ENCODE peak calls at places on chromosomes 12 and 14, in eight cellular contexts. V is CD4-positive, alpha-beta T cell; U is stimulated activated CD8-positive, alpha-beta memory T cell treated with anti-CD3 and anti-CD28 coated beads, Interleukin-4, amount 100 ng/mL, for 24 hours; G is smooth muscle cell of the brain vasculature; R is neuronal stem cell; J is activated naive CD4-positive, alpha-beta T cell treated with Interleukin-2 at 50 U/mL for 16 hours; O is neural crest cell; B is heart right ventricle. S is an unnamed sample.

GRCh38 chr12:1665366-1665765 is 25.5 kb upstream of the ADIPOR2 start:
- DNase-seq in V (no peak), U (no peak), G (no peak), R (no peak), J (no peak), O (no peak), B (no peak), S (no peak)

GRCh38 chr14:25993830-25994229 is 604.0 kb downstream of the NOVA1 start:
- DNase-seq in V (no peak), U (no peak), G (no peak), R (no peak), J (no peak), O (no peak), B (no peak), S (no peak)

GRCh38 chr12:11705010-11705409 is 55.5 kb downstream of the ETV6 start:
- DNase-seq in V (no peak), U (no peak), G (no peak), R (no peak), J (no peak), O (no peak), B (no peak), S (no peak)

GRCh38 chr12:68102163-68102562 is 57.4 kb downstream of the IFNG start:
- DNase-seq in V (no peak), U (no peak), G (no peak), R (no peak), J (no peak), O (no peak), B (no peak), S (no peak)

GRCh38 chr12:115811929-115812328 is 465.6 kb downstream of the MED13L start:
- DNase-seq in V (no peak), U (no peak), G (no peak), R (no peak), J (no peak), O (no peak), B (no peak), S (no peak)

GRCh38 chr12:108495054-108495453 is 20.0 kb upstream of the FICD start:
- DNase-seq in V (no peak), U (no peak), G (peak; percentile 17), R (peak; percentile 33), J (no peak), O (peak; percentile 43), B (no peak), S (no peak)

GRCh38 chr14:59455411-59455810 is 9.8 kb downstream of the GPR135 start:
- DNase-seq in V (no peak), U (no peak), G (no peak), R (no peak), J (no peak), O (no peak), B (no peak), S (no peak)

GRCh38 chr12:54993181-54993835 is 8.7 kb upstream of the TESPA1 start:
- DNase-seq in V (peak; percentile 43), U (no peak), G (no peak), R (peak; percentile 81), J (peak; percentile 55), O (peak; percentile 53), B (no peak), S (peak; percentile 63)

GRCh38 chr12:1919284-1919683 is 832 bp upstream of the CACNA2D4 start:
- DNase-seq in V (no peak), U (no peak), G (no peak), R (no peak), J (no peak), O (no peak), B (no peak), S (peak; percentile 3)

GRCh38 chr14:22558221-22558913 is 30.7 kb downstream of the DAD1 start:
- DNase-seq in V (no peak), U (peak; percentile 60), G (no peak), R (no peak), J (peak; percentile 71), O (no peak), B (no peak), S (peak; percentile 76)

GRCh38 chr12:107817250-107817649 is 42.7 kb downstream of the ASCL4 start:
- DNase-seq in V (no peak), U (no peak), G (no peak), R (no peak), J (no peak), O (no peak), B (no peak), S (no peak)

GRCh38 chr14:21486640-21487087 is 9.7 kb downstream of the TOX4 start:
- DNase-seq in V (no peak), U (no peak), G (no peak), R (no peak), J (no peak), O (no peak), B (no peak), S (no peak)

GRCh38 chr14:90678420-90678819 is 137.8 kb downstream of the TTC7B start:
- DNase-seq in V (no peak), U (no peak), G (no peak), R (no peak), J (no peak), O (no peak), B (no peak), S (no peak)

GRCh38 chr14:68416156-68416555 is 376.7 kb downstream of the ZFP36L1 start:
- DNase-seq in V (no peak), U (no peak), G (no peak), R (no peak), J (no peak), O (no peak), B (no peak), S (no peak)

GRCh38 chr12:27549231-27549800 is 25.3 kb downstream of the PPFIBP1 start:
- DNase-seq in V (no peak), U (no peak), G (no peak), R (no peak), J (no peak), O (no peak), B (no peak), S (no peak)

GRCh38 chr12:11171953-11172675 is 1.1 kb downstream of the SMIM10L1 start:
- DNase-seq in V (no peak), U (no peak), G (no peak), R (no peak), J (no peak), O (no peak), B (no peak), S (no peak)

GRCh38 chr14:61925043-61925442 is 162.8 kb downstream of the SNAPC1 start:
- DNase-seq in V (no peak), U (no peak), G (no peak), R (no peak), J (no peak), O (no peak), B (no peak), S (no peak)

GRCh38 chr12:127722651-127723050 is 544.3 kb upstream of the TMEM132C start:
- DNase-seq in V (no peak), U (no peak), G (no peak), R (no peak), J (no peak), O (no peak), B (no peak), S (no peak)

GRCh38 chr12:51591020-51591901 is at the start of gene SCN8A:
- DNase-seq in V (peak; percentile 50), U (peak; percentile 35), G (no peak), R (peak; percentile 78), J (peak; percentile 48), O (peak; percentile 70), B (peak; percentile 19), S (peak; percentile 32)

GRCh38 chr12:105485321-105485910 is 154.9 kb downstream of the C12orf75 start:
- DNase-seq in V (no peak), U (no peak), G (no peak), R (no peak), J (no peak), O (no peak), B (peak; percentile 25), S (no peak)

GRCh38 chr12:32688786-32689185 is 9.7 kb downstream of the DNM1L start:
- DNase-seq in V (no peak), U (no peak), G (no peak), R (no peak), J (no peak), O (no peak), B (no peak), S (no peak)

GRCh38 chr12:122449317-122449716 is 26.8 kb upstream of the CLIP1 start:
- DNase-seq in V (no peak), U (no peak), G (no peak), R (no peak), J (no peak), O (no peak), B (no peak), S (peak; percentile 16)